ENCODE peak calls at places on chromosomes 13 and 19, in ten cellular contexts. One of them, this sample, is unnamed.
A peak's percentile ranks its signal among the peaks of the same experiment; 100 is the strongest.

GRCh38 chr13:51258612-51259358 is 36.6 kb downstream of the FAM124A start:
- DNase-seq in LoVo: no peak
- DNase-seq in M059J: no peak
- DNase-seq in activated T-cell treated with anti-CD3 and anti-CD28 coated beads, Interleukin-2, amount 50 U/mL, for 72 hours: no peak
- DNase-seq in stimulated activated CD4-positive, alpha-beta T cell treated with anti-CD3 and anti-CD28 coated beads, Interleukin-4, amount 100 ng/mL, for 1 hour: no peak
- DNase-seq in H9: no peak
- DNase-seq in left ventricle myocardium superior: no peak
- DNase-seq in fibroblast of lung: no peak
- DNase-seq in progenitor cell of endocrine pancreas: no peak
- DNase-seq in uterus: no peak
- DNase-seq in this sample: no peak

GRCh38 chr13:20901668-20902437 is 693 bp downstream of the XPO4 start:
- DNase-seq in left ventricle myocardium superior: peak; percentile 53
- DNase-seq in M059J: peak; percentile 54
- DNase-seq in progenitor cell of endocrine pancreas: peak; percentile 25
- DNase-seq in fibroblast of lung: peak; percentile 33
- DNase-seq in stimulated activated CD4-positive, alpha-beta T cell treated with anti-CD3 and anti-CD28 coated beads, Interleukin-4, amount 100 ng/mL, for 1 hour: peak; percentile 28
- DNase-seq in uterus: no peak
- DNase-seq in activated T-cell treated with anti-CD3 and anti-CD28 coated beads, Interleukin-2, amount 50 U/mL, for 72 hours: peak; percentile 21
- DNase-seq in H9: peak; percentile 41
- DNase-seq in LoVo: peak; percentile 31
- DNase-seq in this sample: no peak

GRCh38 chr13:30985637-30986205 is 53.3 kb downstream of the TEX26 start:
- DNase-seq in LoVo: no peak
- DNase-seq in M059J: peak; percentile 80
- DNase-seq in left ventricle myocardium superior: no peak
- DNase-seq in H9: no peak
- DNase-seq in progenitor cell of endocrine pancreas: no peak
- DNase-seq in uterus: no peak
- DNase-seq in activated T-cell treated with anti-CD3 and anti-CD28 coated beads, Interleukin-2, amount 50 U/mL, for 72 hours: no peak
- DNase-seq in stimulated activated CD4-positive, alpha-beta T cell treated with anti-CD3 and anti-CD28 coated beads, Interleukin-4, amount 100 ng/mL, for 1 hour: no peak
- DNase-seq in fibroblast of lung: peak; percentile 75
- DNase-seq in this sample: no peak

GRCh38 chr13:86660090-86660489 is 860.9 kb upstream of the SLITRK6 start:
- DNase-seq in M059J: no peak
- DNase-seq in activated T-cell treated with anti-CD3 and anti-CD28 coated beads, Interleukin-2, amount 50 U/mL, for 72 hours: no peak
- DNase-seq in stimulated activated CD4-positive, alpha-beta T cell treated with anti-CD3 and anti-CD28 coated beads, Interleukin-4, amount 100 ng/mL, for 1 hour: no peak
- DNase-seq in H9: no peak
- DNase-seq in fibroblast of lung: no peak
- DNase-seq in progenitor cell of endocrine pancreas: no peak
- DNase-seq in uterus: no peak
- DNase-seq in left ventricle myocardium superior: no peak
- DNase-seq in LoVo: no peak
- DNase-seq in this sample: no peak

GRCh38 chr19:18453269-18454024 is 15.5 kb upstream of the ISYNA1 start:
- DNase-seq in activated T-cell treated with anti-CD3 and anti-CD28 coated beads, Interleukin-2, amount 50 U/mL, for 72 hours: no peak
- DNase-seq in LoVo: peak; percentile 44
- DNase-seq in left ventricle myocardium superior: no peak
- DNase-seq in stimulated activated CD4-positive, alpha-beta T cell treated with anti-CD3 and anti-CD28 coated beads, Interleukin-4, amount 100 ng/mL, for 1 hour: no peak
- DNase-seq in uterus: no peak
- DNase-seq in progenitor cell of endocrine pancreas: no peak
- DNase-seq in H9: no peak
- DNase-seq in M059J: peak; percentile 79
- DNase-seq in fibroblast of lung: peak; percentile 43
- DNase-seq in this sample: no peak

GRCh38 chr13:90336507-90336906 is 1011.0 kb upstream of the MIR17HG start:
- DNase-seq in fibroblast of lung: no peak
- DNase-seq in LoVo: no peak
- DNase-seq in H9: no peak
- DNase-seq in M059J: no peak
- DNase-seq in stimulated activated CD4-positive, alpha-beta T cell treated with anti-CD3 and anti-CD28 coated beads, Interleukin-4, amount 100 ng/mL, for 1 hour: no peak
- DNase-seq in left ventricle myocardium superior: no peak
- DNase-seq in uterus: no peak
- DNase-seq in progenitor cell of endocrine pancreas: no peak
- DNase-seq in activated T-cell treated with anti-CD3 and anti-CD28 coated beads, Interleukin-2, amount 50 U/mL, for 72 hours: no peak
- DNase-seq in this sample: no peak

GRCh38 chr19:38836438-38837303 is 5.1 kb upstream of the ECH1 start:
- DNase-seq in M059J: no peak
- DNase-seq in activated T-cell treated with anti-CD3 and anti-CD28 coated beads, Interleukin-2, amount 50 U/mL, for 72 hours: no peak
- DNase-seq in LoVo: no peak
- DNase-seq in left ventricle myocardium superior: no peak
- DNase-seq in stimulated activated CD4-positive, alpha-beta T cell treated with anti-CD3 and anti-CD28 coated beads, Interleukin-4, amount 100 ng/mL, for 1 hour: no peak
- DNase-seq in uterus: no peak
- DNase-seq in progenitor cell of endocrine pancreas: no peak
- DNase-seq in H9: no peak
- DNase-seq in fibroblast of lung: no peak
- DNase-seq in this sample: no peak

GRCh38 chr13:98389319-98389718 is 187.6 kb downstream of the STK24 start:
- DNase-seq in fibroblast of lung: no peak
- DNase-seq in M059J: no peak
- DNase-seq in LoVo: no peak
- DNase-seq in uterus: no peak
- DNase-seq in activated T-cell treated with anti-CD3 and anti-CD28 coated beads, Interleukin-2, amount 50 U/mL, for 72 hours: no peak
- DNase-seq in left ventricle myocardium superior: peak; percentile 60
- DNase-seq in progenitor cell of endocrine pancreas: no peak
- DNase-seq in H9: no peak
- DNase-seq in stimulated activated CD4-positive, alpha-beta T cell treated with anti-CD3 and anti-CD28 coated beads, Interleukin-4, amount 100 ng/mL, for 1 hour: no peak
- DNase-seq in this sample: no peak

GRCh38 chr19:3003046-3003445 is 25.7 kb downstream of the TLE6 start:
- DNase-seq in left ventricle myocardium superior: no peak
- DNase-seq in LoVo: no peak
- DNase-seq in progenitor cell of endocrine pancreas: no peak
- DNase-seq in fibroblast of lung: no peak
- DNase-seq in stimulated activated CD4-positive, alpha-beta T cell treated with anti-CD3 and anti-CD28 coated beads, Interleukin-4, amount 100 ng/mL, for 1 hour: no peak
- DNase-seq in M059J: no peak
- DNase-seq in uterus: no peak
- DNase-seq in activated T-cell treated with anti-CD3 and anti-CD28 coated beads, Interleukin-2, amount 50 U/mL, for 72 hours: no peak
- DNase-seq in H9: no peak
- DNase-seq in this sample: no peak

GRCh38 chr19:33225458-33225925 is at the start of gene SLC7A10:
- DNase-seq in left ventricle myocardium superior: no peak
- DNase-seq in progenitor cell of endocrine pancreas: no peak
- DNase-seq in stimulated activated CD4-positive, alpha-beta T cell treated with anti-CD3 and anti-CD28 coated beads, Interleukin-4, amount 100 ng/mL, for 1 hour: no peak
- DNase-seq in activated T-cell treated with anti-CD3 and anti-CD28 coated beads, Interleukin-2, amount 50 U/mL, for 72 hours: no peak
- DNase-seq in LoVo: no peak
- DNase-seq in uterus: no peak
- DNase-seq in H9: no peak
- DNase-seq in M059J: no peak
- DNase-seq in fibroblast of lung: no peak
- DNase-seq in this sample: no peak

This sample was measured in osteocyte.